ENCODE peak calls at places on chromosomes 7 and 10, in four cellular contexts. X is iPS DF 6.9, B is Caki2, J is substantia nigra. V is an unnamed sample.

GRCh38 chr7:40095226-40095625 is 39.2 kb downstream of the MPLKIP start:
- DNase-seq in X (no peak), B (no peak), J (no peak), V (no peak)

GRCh38 chr7:22488643-22489462 is 11.1 kb downstream of the STEAP1B start:
- DNase-seq in B (peak), X (peak), J (peak), V (peak)

GRCh38 chr10:132942101-132942739 is at the start of gene CFAP46:
- DNase-seq in B (no peak), X (no peak), J (no peak), V (peak)

GRCh38 chr7:90180011-90180585 is 25.8 kb downstream of the STEAP1 start:
- DNase-seq in J (no peak), X (no peak), B (no peak), V (no peak)

GRCh38 chr7:151695856-151696555 is 176.3 kb upstream of the RHEB start:
- DNase-seq in B (no peak), J (no peak), X (no peak), V (no peak)

GRCh38 chr10:80486785-80487421 is 32.8 kb downstream of the TSPAN14 start:
- DNase-seq in J (no peak), X (no peak), B (no peak), V (no peak)

GRCh38 chr10:33276282-33276923 is 58.1 kb downstream of the NRP1 start:
- DNase-seq in J (no peak), B (peak), X (no peak), V (no peak)

GRCh38 chr7:128168667-128169210 is 72.3 kb upstream of the LEP start:
- DNase-seq in X (no peak), J (no peak), B (no peak), V (peak)

GRCh38 chr10:26832960-26833359 is 27.8 kb downstream of the ABI1 start:
- DNase-seq in X (no peak), J (no peak), B (no peak), V (no peak)

GRCh38 chr10:50322075-50322474 is 70.8 kb upstream of the ASAH2 start:
- DNase-seq in J (no peak), X (no peak), B (peak), V (no peak)

GRCh38 chr7:73820013-73820412 is 10.8 kb upstream of the CLDN4 start:
- DNase-seq in B (no peak), X (no peak), J (no peak), V (no peak)

GRCh38 chr7:6444516-6445269 is 3.1 kb downstream of the DAGLB start:
- DNase-seq in B (no peak), J (no peak), X (no peak), V (no peak)

GRCh38 chr10:26215923-26216576 is 524 bp upstream of the GAD2 start:
- DNase-seq in B (peak), J (no peak), X (no peak), V (peak)

GRCh38 chr7:138705122-138705521 is 4.0 kb upstream of the SVOPL start:
- DNase-seq in X (no peak), B (no peak), J (no peak), V (no peak)

GRCh38 chr7:55060690-55061414 is 42.0 kb downstream of the EGFR start:
- DNase-seq in J (no peak), X (no peak), B (no peak), V (no peak)

GRCh38 chr7:73530800-73531199 is 8.7 kb upstream of the BAZ1B start:
- DNase-seq in J (no peak), X (no peak), B (no peak), V (no peak)

GRCh38 chr7:103949374-103949773 is 40.1 kb downstream of the RELN start:
- DNase-seq in J (no peak), B (peak), X (no peak), V (no peak)

GRCh38 chr7:17532861-17533404 is 234.5 kb downstream of the AHR start:
- DNase-seq in X (no peak), J (no peak), B (peak), V (no peak)